ENCODE peak calls at places on chromosome 2, in four cellular contexts. W, M, Z and L are unnamed samples.

GRCh38 chr2:28465148-28465885 is 30.5 kb upstream of the PLB1 start:
- DNase-seq in W (no peak), M (no peak), Z (no peak), L (no peak)

GRCh38 chr2:136251777-136252477 is 134.0 kb upstream of the CXCR4 start:
- DNase-seq in W (no peak), M (no peak), Z (no peak), L (no peak)

GRCh38 chr2:239644016-239644415 is 243.2 kb upstream of the HDAC4 start:
- DNase-seq in W (no peak), M (no peak), Z (no peak), L (no peak)

GRCh38 chr2:107025869-107026380 is 140.0 kb upstream of the ST6GAL2 start:
- DNase-seq in W (no peak), M (no peak), Z (no peak), L (no peak)

GRCh38 chr2:204604061-204604460 is 58.8 kb downstream of the PARD3B start:
- DNase-seq in W (no peak), M (no peak), Z (no peak), L (no peak)

GRCh38 chr2:85523906-85524566 is 14.9 kb upstream of the MAT2A start:
- DNase-seq in W (no peak), M (no peak), Z (no peak), L (no peak)

GRCh38 chr2:25123682-25124081 is 44.7 kb downstream of the POMC start:
- DNase-seq in W (no peak), M (no peak), Z (no peak), L (no peak)

GRCh38 chr2:157032019-157032418 is 225.5 kb upstream of the GALNT5 start:
- DNase-seq in W (no peak), M (peak; percentile 53), Z (no peak), L (no peak)

GRCh38 chr2:73081181-73081671 is 9.7 kb upstream of the SFXN5 start:
- DNase-seq in W (no peak), M (no peak), Z (no peak), L (no peak)

GRCh38 chr2:85221291-85221690 is 88.1 kb downstream of the TCF7L1 start:
- DNase-seq in W (no peak), M (no peak), Z (no peak), L (no peak)

GRCh38 chr2:11855120-11855760 is 108.8 kb downstream of the LPIN1 start:
- DNase-seq in W (no peak), M (no peak), Z (no peak), L (no peak)

GRCh38 chr2:104332733-104333132 is 521.2 kb upstream of the POU3F3 start:
- DNase-seq in W (no peak), M (no peak), Z (no peak), L (no peak)

GRCh38 chr2:189008555-189009312 is 34.6 kb downstream of the COL3A1 start:
- DNase-seq in W (no peak), M (no peak), Z (no peak), L (no peak)

GRCh38 chr2:182522428-182522896 is 95.6 kb upstream of the PDE1A start:
- DNase-seq in W (no peak), M (no peak), Z (no peak), L (no peak)

GRCh38 chr2:106189764-106190468 is 4.2 kb downstream of the UXS1 start:
- DNase-seq in W (no peak), M (peak; percentile 35), Z (no peak), L (no peak)

GRCh38 chr2:101168647-101169046 is 17.5 kb upstream of the TBC1D8 start:
- DNase-seq in W (no peak), M (no peak), Z (no peak), L (no peak)

GRCh38 chr2:86223098-86223681 is 23.9 kb downstream of the MRPL35 start:
- DNase-seq in W (no peak), M (no peak), Z (no peak), L (no peak)

GRCh38 chr2:231102772-231103171 is 22.1 kb downstream of the HTR2B start:
- DNase-seq in W (no peak), M (no peak), Z (no peak), L (no peak)